ENCODE peak calls at places on chromosomes 6 and 20, in six cellular contexts. M, I, O, S, N and Q are unnamed samples. For H3K4me1, the result is how much of the 10 kb centered on the place peaks cover.

GRCh38 chr6:16438677-16439615 is 200.6 kb downstream of the GMPR start:
- DNase-seq in M (no peak), I (no peak), O (no peak), S (no peak), N (peak), Q (peak)

GRCh38 chr6:143427109-143427817 is 23.2 kb downstream of the ADAT2 start:
- DNase-seq in M (peak), I (peak), O (peak), S (peak), N (peak), Q (peak)

GRCh38 chr6:89122625-89123024 is 4.8 kb upstream of the SRSF12 start:
- DNase-seq in M (no peak), I (peak), O (peak), S (peak), N (peak), Q (peak)

GRCh38 chr20:46648903-46649649 is 2.2 kb downstream of the SLC13A3 start:
- DNase-seq in M (no peak), I (no peak), O (peak), S (peak), N (no peak), Q (no peak)

GRCh38 chr20:53023717-53024116 is 51.6 kb downstream of the TSHZ2 start:
- DNase-seq in M (no peak), I (no peak), O (no peak), S (no peak), N (no peak), Q (no peak)

GRCh38 chr6:12569646-12570045 is 146.9 kb upstream of the PHACTR1 start:
- DNase-seq in M (no peak), I (no peak), O (no peak), S (no peak), N (no peak), Q (no peak)

GRCh38 chr20:54221383-54221782 is 13.5 kb downstream of the PFDN4 start:
- DNase-seq in M (no peak), I (no peak), O (no peak), S (no peak), N (no peak), Q (no peak)

GRCh38 chr20:23269954-23270353 is 80.6 kb upstream of the NXT1 start:
- DNase-seq in M (no peak), I (no peak), O (peak), S (no peak), N (no peak), Q (no peak)

GRCh38 chr6:47265971-47266370 is 43.7 kb downstream of the TNFRSF21 start:
- DNase-seq in M (no peak), I (no peak), O (no peak), S (no peak), N (no peak), Q (no peak)

GRCh38 chr20:39116020-39116419 is 153.9 kb downstream of the DHX35 start:
- DNase-seq in M (no peak), I (no peak), O (no peak), S (peak), N (no peak), Q (no peak)

GRCh38 chr6:39047434-39048327 is 900 bp upstream of the GLP1R start:
- DNase-seq in M (peak), I (no peak), O (no peak), S (no peak), N (no peak), Q (no peak)

GRCh38 chr6:143964667-143965066 is 43.4 kb downstream of the PLAGL1 start:
- DNase-seq in M (no peak), I (no peak), O (peak), S (no peak), N (no peak), Q (no peak)

GRCh38 chr6:37473364-37474095 is 26.2 kb downstream of the CCDC167 start:
- DNase-seq in M (no peak), I (peak), O (no peak), S (no peak), N (peak), Q (peak)

GRCh38 chr20:8722277-8722928 is 346.5 kb upstream of the PLCB4 start:
- DNase-seq in M (no peak), I (peak), O (peak), S (peak), N (peak), Q (peak)

GRCh38 chr6:34115396-34116314 is 30.2 kb downstream of the GRM4 start:
- DNase-seq in M (peak), I (no peak), O (peak), S (peak), N (peak), Q (peak)

GRCh38 chr6:26156105-26156849 is 69.0 kb downstream of the HFE start:
- DNase-seq in M (peak), I (peak), O (peak), S (peak), N (peak), Q (peak)

GRCh38 chr6:40678941-40679340 is 91.8 kb upstream of the LRFN2 start:
- DNase-seq in M (no peak), I (no peak), O (no peak), S (no peak), N (no peak), Q (no peak)

GRCh38 chr20:22243063-22243462 is 341.3 kb downstream of the FOXA2 start:
- DNase-seq in M (no peak), I (no peak), O (no peak), S (no peak), N (no peak), Q (no peak)

GRCh38 chr6:143592335-143592734 is 80.8 kb upstream of the FUCA2 start:
- DNase-seq in M (no peak), I (no peak), O (peak), S (peak), N (peak), Q (no peak)

GRCh38 chr6:29975561-29975907 is 33.2 kb downstream of the HLA-A start:
- DNase-seq in M (no peak), I (no peak), O (peak), S (no peak), N (no peak), Q (no peak)

GRCh38 chr20:25006431-25007167 is 14.0 kb upstream of the APMAP start:
- DNase-seq in M (peak), I (no peak), O (no peak), S (no peak), N (no peak), Q (no peak)

GRCh38 chr6:40956871-40957270 is 82.2 kb downstream of the UNC5CL start:
- DNase-seq in M (no peak), I (no peak), O (peak), S (no peak), N (no peak), Q (no peak)

GRCh38 chr6:98648211-98648914 is 186.0 kb upstream of the POU3F2 start:
- DNase-seq in M (no peak), I (no peak), O (no peak), S (no peak), N (no peak), Q (no peak)

GRCh38 chr6:141097471-141097870 is 1035.3 kb upstream of the GJE1 start:
- DNase-seq in M (no peak), I (no peak), O (no peak), S (no peak), N (no peak), Q (no peak)

GRCh38 chr6:135054238-135054574 is 416 bp downstream of the HBS1L start:
- DNase-seq in M (no peak), I (no peak), O (peak), S (peak), N (peak), Q (no peak)

GRCh38 chr20:58611236-58612020 is 39.7 kb upstream of the STX16 start:
- DNase-seq in M (no peak), I (no peak), O (no peak), S (no peak), N (peak), Q (no peak)

GRCh38 chr20:41480054-41480770 is 113.6 kb upstream of the EMILIN3 start:
- DNase-seq in M (no peak), I (no peak), O (no peak), S (peak), N (no peak), Q (peak)

GRCh38 chr20:61816606-61817005 is 249.1 kb downstream of the TAF4 start:
- DNase-seq in M (no peak), I (no peak), O (no peak), S (no peak), N (no peak), Q (no peak)

GRCh38 chr6:124978451-124979293 is 16.4 kb downstream of the RNF217 start:
- DNase-seq in M (no peak), I (no peak), O (no peak), S (peak), N (no peak), Q (no peak)

GRCh38 chr6:169724554-169725269 is 412 bp upstream of the PHF10 start:
- DNase-seq in M (peak), I (peak), O (no peak), S (peak), N (peak), Q (peak)
- H3K9ac ChIP-seq in M (peak), I (peak), O (peak), S (peak), N (peak), Q (peak)

DNA sequence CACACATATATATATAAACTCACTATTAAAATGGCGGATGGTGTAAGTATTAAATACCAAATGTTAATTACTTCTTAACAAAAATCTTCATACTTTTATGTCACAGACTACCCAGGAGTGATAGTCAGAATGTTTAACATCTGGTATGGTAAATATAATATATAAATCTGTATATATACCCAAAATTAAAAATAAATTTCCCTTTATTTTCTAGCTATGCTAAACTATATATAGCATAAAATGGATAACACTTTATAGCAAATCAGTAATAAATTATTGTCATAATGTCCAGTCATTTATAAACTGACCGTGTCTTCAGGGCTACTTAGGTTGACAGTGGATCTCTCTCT is 37.1 kb downstream of the GSTA2 start:
- DNase-seq in M (no peak), I (no peak), O (no peak), S (no peak), N (no peak), Q (no peak)
- H3K4me1 ChIP-seq in M (under half), I (under half), O (under half), S (half or more), N (under half), Q (under half)

DNA sequence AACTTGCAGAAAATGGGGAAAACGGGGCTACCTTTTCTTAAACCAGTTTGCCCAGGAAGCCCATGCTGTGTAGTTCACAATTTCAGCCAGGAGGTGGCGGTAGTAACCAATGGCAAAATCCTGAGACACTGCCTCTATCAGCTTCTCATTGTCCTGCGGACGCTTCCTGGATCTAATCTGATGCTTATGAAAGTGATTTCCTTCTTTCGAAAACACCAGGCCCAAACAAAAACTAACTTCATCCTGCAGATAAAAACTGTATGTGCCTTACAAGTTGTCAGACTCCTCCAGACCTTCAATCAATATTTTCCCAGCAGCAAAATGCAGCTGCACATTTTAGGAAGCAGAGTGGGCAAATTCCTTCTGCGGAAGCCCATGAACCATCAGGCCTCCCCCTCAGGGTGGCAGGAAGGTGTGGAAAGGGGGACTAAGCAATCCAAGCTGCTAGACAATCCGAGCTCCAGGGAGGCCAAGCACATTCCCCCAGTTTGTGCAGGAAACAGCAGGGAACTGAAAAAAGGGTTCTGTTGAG is 88.5 kb downstream of the LY86 start:
- DNase-seq in M (peak), I (peak), O (peak), S (peak), N (peak), Q (peak)
- H3K9ac ChIP-seq in M (no peak), I (no peak), O (no peak), S (no peak), N (peak), Q (peak)

GRCh38 chr20:50442526-50442925 is 67.7 kb upstream of the PTPN1 start:
- DNase-seq in M (no peak), I (no peak), O (no peak), S (no peak), N (no peak), Q (peak)

GRCh38 chr20:50436052-50436656 is 74.0 kb upstream of the PTPN1 start:
- DNase-seq in M (no peak), I (no peak), O (no peak), S (no peak), N (no peak), Q (no peak)

GRCh38 chr20:50436696-50437095 is 73.5 kb upstream of the PTPN1 start:
- DNase-seq in M (no peak), I (no peak), O (no peak), S (no peak), N (no peak), Q (no peak)

GRCh38 chr20:50438986-50439407 is 71.2 kb upstream of the PTPN1 start:
- DNase-seq in M (no peak), I (no peak), O (no peak), S (no peak), N (peak), Q (peak)

DNA sequence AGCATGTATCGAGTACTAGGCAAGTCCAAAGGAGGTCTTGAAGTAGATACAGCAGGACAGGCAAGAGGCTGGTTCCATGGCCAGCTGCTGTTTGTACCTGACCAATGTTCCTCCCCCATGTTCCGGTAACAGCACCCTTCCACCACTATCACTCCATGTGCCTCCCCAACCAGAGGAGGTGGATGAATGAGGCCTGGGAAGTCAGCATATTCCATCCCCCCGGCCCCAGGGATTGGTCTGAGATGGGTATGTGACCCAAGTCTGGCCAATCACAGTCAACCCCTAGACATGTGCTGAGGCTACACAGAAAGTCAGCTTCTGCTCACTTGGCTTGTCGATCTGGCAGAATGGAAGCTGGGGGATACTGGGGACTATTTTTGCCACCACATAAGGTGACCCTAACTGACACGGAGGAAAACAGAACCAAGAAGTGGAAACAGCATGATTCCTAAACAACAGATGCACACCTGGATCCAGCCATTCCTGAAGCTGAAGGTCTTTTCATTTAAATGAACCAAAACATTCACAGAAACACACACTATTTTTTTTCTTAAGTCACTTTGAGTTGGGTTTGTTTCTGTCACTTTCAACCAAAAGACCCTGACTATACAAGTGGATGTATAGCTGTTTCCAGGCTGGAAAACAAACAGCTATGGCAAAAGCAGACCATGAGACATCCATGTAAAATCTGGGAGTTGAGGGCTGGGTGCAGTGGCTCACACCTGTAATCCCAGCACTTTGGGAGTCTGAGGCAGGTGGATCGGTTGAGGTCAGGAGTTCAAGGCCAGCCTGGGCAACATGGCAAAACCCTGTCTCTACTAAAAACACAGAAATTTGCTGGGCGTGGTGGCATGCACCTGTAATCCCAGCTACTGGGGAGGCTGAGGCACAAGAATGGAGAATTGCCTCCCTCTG is 70.4 kb upstream of the PTPN1 start:
- DNase-seq in M (no peak), I (no peak), O (no peak), S (no peak), N (no peak), Q (no peak)
- H3K4me1 ChIP-seq in M (under half), I (under half), O (under half), S (under half), N (under half), Q (under half)

GRCh38 chr20:44207066-44207723 is 3.4 kb downstream of the OSER1 start:
- DNase-seq in M (no peak), I (no peak), O (no peak), S (peak), N (no peak), Q (peak)

GRCh38 chr20:44208770-44209169 is 1.8 kb downstream of the OSER1 start:
- DNase-seq in M (no peak), I (no peak), O (no peak), S (peak), N (peak), Q (peak)

GRCh38 chr20:44206132-44206531 is 4.4 kb downstream of the OSER1 start:
- DNase-seq in M (no peak), I (no peak), O (no peak), S (peak), N (no peak), Q (no peak)

GRCh38 chr20:44209691-44210421 is 715 bp downstream of the OSER1 start:
- DNase-seq in M (no peak), I (peak), O (peak), S (peak), N (no peak), Q (peak)

DNA sequence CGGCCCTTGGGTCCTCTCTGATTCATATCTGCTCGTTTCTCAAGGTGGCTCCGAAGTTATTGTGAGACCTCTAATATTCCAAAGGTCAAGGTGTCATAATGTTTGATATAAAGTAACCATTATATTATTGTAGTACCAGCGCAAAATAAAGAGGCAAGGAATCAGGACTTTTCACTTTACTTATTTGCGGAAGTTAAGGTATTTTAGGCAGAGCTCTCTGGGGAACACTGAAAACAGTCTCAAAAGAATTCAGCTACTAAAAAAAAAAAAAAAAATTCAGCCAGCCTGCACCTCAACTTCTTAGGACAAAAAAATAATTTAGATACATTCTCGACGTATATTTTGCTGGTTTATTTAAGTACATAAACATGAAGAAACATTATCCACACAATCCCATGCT is 2.4 kb downstream of the OSER1 start:
- DNase-seq in M (no peak), I (no peak), O (no peak), S (peak), N (no peak), Q (no peak)
- H3K9ac ChIP-seq in M (no peak), I (peak), O (no peak), S (peak), N (peak), Q (peak)